ENCODE peak calls at places on chromosomes 2 and 18, in six cellular contexts. Z is IMR-90, H is H9, K is mesenchymal stem cell, G is trophoblast cell, A is H1. T is an unnamed sample.

GRCh38 chr18:28357785-28358401 is 181.0 kb upstream of the CDH2 start:
- DNase-seq in Z (no peak), H (peak), K (no peak), G (no peak), A (no peak), T (no peak)

GRCh38 chr18:35782926-35783325 is 189.6 kb upstream of the RMP24 start:
- DNase-seq in Z (no peak), H (no peak), K (no peak), G (no peak), A (no peak), T (no peak)

GRCh38 chr2:95047629-95048510 is 22.4 kb downstream of the MAL start:
- DNase-seq in Z (no peak), H (no peak), K (no peak), G (no peak), A (no peak), T (no peak)

GRCh38 chr2:169221745-169222369 is 140.5 kb downstream of the LRP2 start:
- DNase-seq in Z (no peak), H (no peak), K (peak), G (peak), A (no peak), T (no peak)

GRCh38 chr2:39394427-39395002 is 42.6 kb downstream of the MAP4K3 start:
- DNase-seq in Z (no peak), H (no peak), K (no peak), G (no peak), A (no peak), T (no peak)

GRCh38 chr2:173747037-173747436 is 218.1 kb downstream of the SP3 start:
- DNase-seq in Z (no peak), H (no peak), K (no peak), G (no peak), A (no peak), T (no peak)

GRCh38 chr2:181858600-181858999 is 32.9 kb upstream of the ITPRID2 start:
- DNase-seq in Z (no peak), H (no peak), K (no peak), G (no peak), A (no peak), T (no peak)

GRCh38 chr2:112831956-112832567 is 4.5 kb downstream of the IL1B start:
- DNase-seq in Z (no peak), H (no peak), K (no peak), G (no peak), A (no peak), T (no peak)

GRCh38 chr2:219010162-219010756 is 17.0 kb upstream of the CRYBA2 start:
- DNase-seq in Z (no peak), H (peak), K (no peak), G (peak), A (no peak), T (no peak)

GRCh38 chr18:47683774-47684173 is 246.7 kb downstream of the SMAD2 start:
- DNase-seq in Z (no peak), H (no peak), K (no peak), G (no peak), A (no peak), T (no peak)

DNA sequence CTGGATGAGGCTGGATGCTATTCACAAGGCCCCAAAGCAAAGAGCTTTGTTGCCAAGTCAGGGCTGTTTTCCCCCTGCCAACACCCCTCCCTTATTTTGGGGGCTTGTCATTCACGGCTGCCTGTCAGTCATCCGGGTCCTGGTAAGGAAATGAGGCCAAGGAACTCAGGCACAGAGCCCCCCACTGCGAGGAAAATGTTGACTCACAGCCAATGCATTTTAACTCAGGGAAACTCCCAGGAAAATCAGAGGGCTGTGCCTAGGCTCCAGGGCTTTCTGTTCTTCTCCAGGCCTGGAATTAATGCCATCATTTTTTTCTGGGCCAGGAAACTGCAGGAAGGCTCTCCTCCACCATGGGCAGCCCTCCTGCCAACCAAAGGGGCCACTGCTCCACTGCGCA is 241.1 kb downstream of the SMAD2 start:
- DNase-seq in Z (no peak), H (peak), K (no peak), G (no peak), A (no peak), T (no peak)
- H4K91ac ChIP-seq in Z (no peak), H (no peak), K (no peak), G (no peak), A (no peak), T (no peak)

DNA sequence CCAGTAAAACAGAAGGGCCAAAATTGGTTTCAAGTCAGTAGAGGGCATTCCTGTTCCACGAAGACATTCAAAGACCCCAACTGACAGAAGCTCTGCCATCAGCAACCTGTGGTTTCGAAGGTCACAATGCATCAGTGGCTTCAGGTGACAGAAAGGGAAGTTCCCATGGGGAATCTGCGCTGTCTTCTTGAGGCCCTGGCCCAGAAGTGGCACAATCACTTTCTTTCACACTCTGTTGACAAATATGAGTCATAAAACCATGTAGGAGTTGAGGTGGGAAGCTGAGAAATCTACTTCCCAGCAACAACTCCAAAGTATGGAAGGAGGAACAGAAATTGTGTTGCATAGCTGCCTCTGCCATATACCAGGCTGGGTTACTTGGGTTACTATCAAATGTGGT is 621.1 kb upstream of the FANCL start:
- DNase-seq in Z (no peak), H (no peak), K (no peak), G (no peak), A (no peak), T (no peak)
- H4K91ac ChIP-seq in Z (no peak), H (no peak), K (no peak), G (no peak), A (no peak), T (no peak)

DNA sequence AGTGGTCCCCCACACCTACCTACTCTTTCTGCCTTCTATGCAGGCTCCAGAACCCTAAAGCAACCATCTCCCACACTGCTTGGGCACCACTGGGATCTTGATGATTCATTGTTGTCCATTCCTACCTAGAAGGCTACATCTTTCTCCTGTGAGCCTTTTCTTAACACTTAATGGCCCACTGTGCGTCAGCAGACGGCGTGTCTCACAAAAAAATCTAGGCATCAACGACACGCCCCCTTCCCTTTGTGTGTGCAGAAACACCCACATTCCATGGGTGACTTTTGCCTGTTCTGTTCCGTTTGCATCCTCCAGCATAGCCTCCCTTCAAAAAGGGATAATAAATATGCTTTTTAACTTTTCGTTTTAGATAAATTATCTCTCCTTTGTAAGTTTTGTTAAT is 99.7 kb upstream of the CYRIA start:
- DNase-seq in Z (no peak), H (no peak), K (no peak), G (no peak), A (no peak), T (no peak)
- H4K91ac ChIP-seq in Z (no peak), H (no peak), K (no peak), G (no peak), A (no peak), T (no peak)

DNA sequence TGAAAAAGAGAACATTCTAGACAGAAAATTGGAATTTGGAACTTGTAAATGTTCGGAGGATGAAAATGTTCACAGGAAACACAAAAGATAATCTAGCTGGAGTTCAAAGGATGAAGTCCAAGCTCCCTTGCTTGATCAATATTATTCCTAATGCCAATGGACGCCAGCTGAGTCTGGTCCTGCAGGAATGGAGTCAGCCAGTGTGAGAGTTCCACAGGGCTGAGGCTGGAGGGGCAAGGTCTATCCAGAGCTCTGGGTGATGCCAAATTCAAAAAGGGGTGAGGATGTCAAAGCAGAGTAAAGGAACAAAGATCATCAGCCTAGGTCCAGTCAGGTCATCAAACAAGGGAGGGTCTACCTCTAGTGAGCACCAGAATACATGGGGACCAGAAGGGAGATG is 78.5 kb upstream of the CTNNA2 start:
- DNase-seq in Z (no peak), H (no peak), K (no peak), G (no peak), A (no peak), T (no peak)
- H4K91ac ChIP-seq in Z (no peak), H (no peak), K (no peak), G (no peak), A (no peak), T (no peak)

DNA sequence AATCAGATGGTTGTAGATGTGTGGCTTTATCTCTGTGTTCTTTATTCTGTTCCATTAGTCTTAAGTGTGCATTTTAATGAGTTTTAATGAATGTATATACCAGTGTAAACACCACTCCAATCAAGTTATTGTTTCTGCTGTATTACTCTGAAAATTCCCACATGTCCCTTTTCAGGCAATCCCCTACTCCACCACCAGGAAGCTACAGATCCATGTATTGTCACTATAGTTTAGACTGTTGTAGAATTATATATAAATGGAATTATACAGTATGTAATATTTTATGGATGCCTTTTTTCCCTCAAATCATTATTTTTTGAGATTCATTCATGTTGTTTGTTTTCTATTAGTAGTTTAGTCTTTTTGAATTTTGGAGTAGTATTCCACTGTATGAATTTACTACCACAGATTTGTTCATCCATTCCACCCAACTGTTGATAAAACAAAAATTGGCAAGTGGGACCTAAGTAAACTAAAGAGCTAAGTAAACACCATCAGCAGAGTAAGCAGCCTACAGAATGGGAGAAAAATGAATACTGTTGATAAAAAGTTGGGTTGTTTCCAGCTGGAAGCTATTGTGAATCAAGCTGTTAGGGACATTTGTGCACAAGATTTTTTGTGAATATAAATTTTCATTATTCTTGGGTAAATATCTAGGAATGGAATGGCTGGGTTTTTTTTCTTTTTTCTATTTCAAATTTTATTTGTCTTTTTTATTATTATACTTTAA is 262.0 kb downstream of the CAMKMT start:
- DNase-seq in Z (no peak), H (no peak), K (no peak), G (no peak), A (no peak), T (no peak)
- H4K91ac ChIP-seq in Z (no peak), H (no peak), K (no peak), G (no peak), A (no peak), T (no peak)

DNA sequence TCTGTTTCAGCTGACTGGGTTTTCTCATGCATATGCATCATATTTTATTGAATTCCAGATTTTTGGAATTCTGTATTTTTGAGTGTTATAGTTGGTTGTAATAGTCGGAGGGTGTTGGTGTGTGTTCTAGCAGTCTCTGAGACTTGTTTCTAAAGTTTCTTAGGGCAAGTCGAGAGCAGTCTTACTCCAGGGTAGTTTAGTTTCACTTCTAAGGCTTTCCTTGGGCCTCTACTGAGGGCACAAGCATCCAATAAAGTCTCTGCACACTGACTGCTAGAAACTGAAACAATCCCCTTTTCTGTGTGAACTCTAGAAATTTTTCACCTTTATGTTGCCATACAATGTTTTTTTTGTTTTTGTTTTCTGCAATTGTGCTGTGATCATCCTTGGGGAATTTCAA is 663.7 kb upstream of the LRATD1 start:
- DNase-seq in Z (no peak), H (no peak), K (no peak), G (no peak), A (no peak), T (no peak)
- H4K91ac ChIP-seq in Z (no peak), H (no peak), K (no peak), G (no peak), A (no peak), T (no peak)

GRCh38 chr2:151805961-151806360 is 22.3 kb downstream of the ARL5A start:
- DNase-seq in Z (no peak), H (no peak), K (no peak), G (no peak), A (no peak), T (no peak)
- H4K91ac ChIP-seq in Z (no peak), H (no peak), K (no peak), G (no peak), A (no peak), T (no peak)

GRCh38 chr2:154533300-154533940 is 165.1 kb upstream of the KCNJ3 start:
- DNase-seq in Z (no peak), H (no peak), K (no peak), G (no peak), A (no peak), T (no peak)

GRCh38 chr2:154537845-154538244 is 160.7 kb upstream of the KCNJ3 start:
- DNase-seq in Z (no peak), H (no peak), K (no peak), G (no peak), A (no peak), T (no peak)

GRCh38 chr2:154532763-154533162 is 165.7 kb upstream of the KCNJ3 start:
- DNase-seq in Z (no peak), H (no peak), K (no peak), G (no peak), A (no peak), T (no peak)

GRCh38 chr2:154532004-154532403 is 166.5 kb upstream of the KCNJ3 start:
- DNase-seq in Z (no peak), H (no peak), K (no peak), G (no peak), A (no peak), T (no peak)

DNA sequence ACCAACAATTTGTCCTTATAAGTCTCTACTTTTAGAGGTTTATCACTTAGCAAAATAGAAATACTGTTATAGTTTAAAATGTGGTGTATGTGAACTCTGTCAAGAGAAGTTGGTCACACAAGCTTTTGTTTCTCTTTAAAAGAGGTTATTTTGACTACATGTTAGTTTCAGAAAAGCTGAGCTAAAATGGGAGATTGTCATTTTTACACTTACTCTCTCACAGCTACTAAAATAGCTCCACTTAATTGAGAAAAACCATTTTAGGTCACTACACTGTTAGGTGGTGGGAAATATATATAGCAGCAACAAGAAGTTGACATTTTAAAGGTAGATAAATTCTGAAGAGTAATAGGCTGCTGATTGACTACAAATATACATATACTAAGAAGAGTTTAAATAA is 161.5 kb upstream of the KCNJ3 start:
- DNase-seq in Z (no peak), H (no peak), K (no peak), G (no peak), A (no peak), T (no peak)
- H4K91ac ChIP-seq in Z (no peak), H (no peak), K (no peak), G (no peak), A (no peak), T (no peak)

DNA sequence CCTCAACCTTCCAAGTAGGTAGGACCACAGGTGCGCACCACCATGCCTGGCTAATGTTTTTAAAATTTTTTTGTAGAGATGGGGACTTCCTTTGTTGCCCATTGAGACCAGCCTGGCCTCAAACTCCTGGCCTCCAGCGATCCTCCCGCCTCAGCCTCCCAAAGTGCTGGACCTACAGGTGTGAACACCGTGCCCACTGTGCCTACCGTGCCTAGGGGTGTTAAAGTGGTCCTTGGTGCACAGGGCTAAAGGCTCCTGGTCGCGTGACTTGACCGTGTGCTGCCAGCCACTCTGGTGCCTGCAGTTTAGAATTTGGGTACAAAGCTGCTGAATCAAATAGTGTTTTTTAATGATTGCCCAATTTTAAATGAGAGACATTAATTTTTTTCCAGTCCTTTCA is 51.0 kb upstream of the KCNG2 start:
- DNase-seq in Z (no peak), H (no peak), K (no peak), G (no peak), A (no peak), T (no peak)
- H4K91ac ChIP-seq in Z (no peak), H (no peak), K (no peak), G (no peak), A (no peak), T (no peak)